ENCODE peak calls at places on chromosomes 1 and 21, in ten cellular contexts. B is activated T-cell treated with anti-CD3 and anti-CD28 coated beads, Interleukin-2, amount 50 U/mL, for 1 hour; T is NAMALWA; Q is aorta; H is cardiac septum; Y is Kasumi-1; A is renal cortical epithelial cell; G is activated T-helper 2 cell treated with anti-CD3 and anti-CD28 coated beads, Interferon-gamma antibody, Interleukin-2, Interleukin-4, amounts not matched to agents 10 μg/mL and 5 μg/mL and 100 μg/mL, durations not matched to agents 14 hours and 24 hours and 36 hours; E is left cardiac atrium; R is stimulated activated CD8-positive, alpha-beta memory T cell treated with anti-CD3 and anti-CD28 coated beads, Interleukin-15, amount 100 ng/mL, for 1 hour. O is an unnamed sample.

GRCh38 chr21:26964379-26964778 is 2.5 kb downstream of the ADAMTS5 start:
- DNase-seq in E (peak), T (no peak), G (no peak), R (no peak), H (no peak), Y (no peak), Q (peak), B (no peak), A (peak), O (no peak)

GRCh38 chr1:85612704-85613361 is 32.3 kb downstream of the CCN1 start:
- DNase-seq in B (no peak), A (peak), E (no peak), R (no peak), Q (no peak), H (no peak), Y (peak), G (no peak), T (peak), O (no peak)

GRCh38 chr1:42479621-42480020 is 16.5 kb downstream of the CCDC30 start:
- DNase-seq in A (no peak), T (peak), H (no peak), B (no peak), R (no peak), G (no peak), Q (no peak), Y (peak), E (no peak), O (no peak)

GRCh38 chr1:92922378-92923035 is 38.8 kb downstream of the DIPK1A start:
- DNase-seq in Q (no peak), E (no peak), Y (no peak), T (no peak), G (no peak), B (no peak), A (peak), H (no peak), R (no peak), O (no peak)

GRCh38 chr21:40516336-40516735 is 330.6 kb downstream of the DSCAM start:
- DNase-seq in R (no peak), G (no peak), E (peak), H (no peak), A (no peak), Q (peak), B (no peak), Y (peak), T (no peak), O (no peak)

GRCh38 chr1:157155658-157156057 is 17.5 kb upstream of the ETV3 start:
- DNase-seq in A (no peak), H (no peak), Y (no peak), G (no peak), R (no peak), B (no peak), E (no peak), T (no peak), Q (no peak), O (no peak)

GRCh38 chr1:68725353-68725752 is 228.5 kb upstream of the DEPDC1 start:
- DNase-seq in Y (no peak), E (peak), H (peak), A (peak), B (no peak), T (no peak), G (no peak), R (no peak), Q (peak), O (no peak)

GRCh38 chr1:39106949-39107740 is 81.0 kb downstream of the NDUFS5 start:
- DNase-seq in R (no peak), G (no peak), Y (no peak), T (no peak), H (no peak), E (no peak), Q (no peak), B (no peak), A (no peak), O (no peak)